ENCODE peak calls at places on chromosomes 7 and 10, in six cellular contexts. N is heart right ventricle, G is Peyer's patch, A is fibroblast of villous mesenchyme, M is fibroblast of lung, E is left ventricle myocardium inferior. W is an unnamed sample.

GRCh38 chr10:131859341-131860020 is 41.3 kb upstream of the PPP2R2D start:
- DNase-seq in G (peak), M (no peak), A (no peak), N (no peak), E (no peak), W (no peak)

GRCh38 chr10:128087884-128088695 is 38.1 kb downstream of the MKI67 start:
- DNase-seq in E (no peak), N (no peak), M (no peak), A (no peak), G (no peak), W (no peak)

GRCh38 chr10:4214912-4215311 is 429.9 kb upstream of the KLF6 start:
- DNase-seq in E (no peak), M (no peak), N (no peak), G (no peak), A (no peak), W (no peak)

GRCh38 chr10:121690152-121690551 is 91.9 kb upstream of the FGFR2 start:
- DNase-seq in G (no peak), E (no peak), M (no peak), N (no peak), A (no peak), W (no peak)

GRCh38 chr10:95290446-95290800 is 380 bp downstream of the PDLIM1 start:
- DNase-seq in M (no peak), E (peak), G (no peak), N (peak), A (no peak), W (no peak)

GRCh38 chr10:60728056-60728455 is 50.2 kb upstream of the CDK1 start:
- DNase-seq in N (no peak), E (no peak), M (no peak), A (no peak), G (no peak), W (no peak)

GRCh38 chr7:666454-667292 is 59.8 kb upstream of the DNAAF5 start:
- DNase-seq in E (no peak), N (no peak), M (no peak), A (no peak), G (no peak), W (no peak)

GRCh38 chr7:28348631-28349030 is 63.7 kb upstream of the CREB5 start:
- DNase-seq in E (peak), A (no peak), N (peak), G (no peak), M (no peak), W (no peak)

GRCh38 chr10:770975-771374 is 81.5 kb upstream of the DIP2C start:
- DNase-seq in A (no peak), N (no peak), E (no peak), M (no peak), G (no peak), W (no peak)

GRCh38 chr10:12484945-12485805 is 135.8 kb downstream of the CAMK1D start:
- DNase-seq in N (peak), A (peak), M (no peak), G (peak), E (peak), W (no peak)

GRCh38 chr7:24830440-24831050 is 73.3 kb upstream of the GSDME start:
- DNase-seq in N (no peak), M (no peak), G (no peak), E (no peak), A (no peak), W (no peak)

GRCh38 chr10:36725581-36726520 is 399.5 kb upstream of the ANKRD30A start:
- DNase-seq in M (peak), N (no peak), E (no peak), G (no peak), A (peak), W (peak)

GRCh38 chr7:67525588-67525987 is 529.0 kb downstream of the TYW1 start:
- DNase-seq in N (no peak), E (no peak), M (no peak), G (no peak), A (no peak), W (no peak)

GRCh38 chr7:128406147-128406985 is 3.4 kb downstream of the IMPDH1 start:
- DNase-seq in G (no peak), N (no peak), M (no peak), E (no peak), A (no peak), W (no peak)
- H3K4me3 ChIP-seq in G (peak), N (peak), M (peak), E (peak), A (peak), W (peak)

GRCh38 chr7:150974468-150975391 is 3.4 kb downstream of the KCNH2 start:
- DNase-seq in M (peak), N (peak), G (peak), E (peak), A (no peak), W (no peak)
- TF ChIP-seq CTCF in M (no peak), N (peak), G (peak), E (peak), A (peak), W (no peak)

GRCh38 chr10:15083674-15084501 is 4.7 kb downstream of the ACBD7 start:
- DNase-seq in N (no peak), M (no peak), G (no peak), A (no peak), E (no peak), W (no peak)

GRCh38 chr10:15088428-15089261 is at the start of gene ACBD7:
- DNase-seq in E (peak), A (peak), M (peak), N (peak), G (peak), W (peak)

GRCh38 chr10:15084502-15084922 is 4.1 kb downstream of the ACBD7 start:
- DNase-seq in G (peak), N (no peak), E (no peak), M (peak), A (peak), W (peak)
- H3K4me3 ChIP-seq in G (peak), N (peak), E (peak), M (peak), A (peak), W (peak)

DNA sequence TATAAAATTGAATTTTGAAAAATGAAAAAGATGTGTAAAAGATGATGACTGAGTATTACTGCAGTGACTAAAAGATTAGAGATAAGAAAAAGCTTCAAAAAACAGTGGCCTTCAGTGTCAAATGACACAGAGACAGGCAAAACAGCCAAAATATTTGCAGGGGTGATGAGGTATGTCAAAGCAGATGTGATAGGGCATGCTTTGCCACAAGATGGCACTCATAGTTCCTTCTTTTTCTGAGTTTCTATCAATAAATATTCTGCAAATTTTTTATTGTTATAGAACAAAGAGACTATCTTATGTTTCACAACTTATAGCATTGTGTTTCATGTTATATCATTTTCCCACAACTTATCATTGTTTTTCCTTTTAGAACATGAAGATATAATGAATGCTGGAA is 344.1 kb upstream of the HPS1 start:
- DNase-seq in N (no peak), A (peak), E (no peak), M (peak), G (no peak), W (peak)
- TF ChIP-seq CTCF in N (peak), A (peak), E (peak), M (peak), G (peak), W (peak)

DNA sequence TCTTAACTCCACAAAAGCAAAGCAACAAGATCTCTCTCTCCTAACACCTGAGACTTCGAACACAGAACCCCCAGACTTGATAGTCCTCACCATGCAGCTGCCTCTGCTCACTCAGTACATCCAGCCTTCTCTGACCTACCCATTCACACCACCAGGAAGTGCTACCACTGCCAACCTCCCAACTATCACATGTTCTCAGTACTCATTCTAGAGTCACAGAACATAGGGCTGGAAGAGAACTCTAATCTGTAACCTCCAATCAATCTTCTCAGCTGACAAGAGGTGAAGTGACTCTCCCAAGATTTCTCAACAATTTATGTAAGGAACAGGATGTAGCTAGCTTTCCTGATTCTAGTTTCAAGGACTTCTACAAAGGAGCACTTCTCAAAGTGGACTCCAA is 3.8 kb downstream of the NUDCD3 start:
- DNase-seq in E (no peak), M (peak), A (peak), G (no peak), N (no peak), W (peak)
- H3K4me3 ChIP-seq in E (no peak), M (no peak), A (no peak), G (no peak), N (no peak), W (no peak)

DNA sequence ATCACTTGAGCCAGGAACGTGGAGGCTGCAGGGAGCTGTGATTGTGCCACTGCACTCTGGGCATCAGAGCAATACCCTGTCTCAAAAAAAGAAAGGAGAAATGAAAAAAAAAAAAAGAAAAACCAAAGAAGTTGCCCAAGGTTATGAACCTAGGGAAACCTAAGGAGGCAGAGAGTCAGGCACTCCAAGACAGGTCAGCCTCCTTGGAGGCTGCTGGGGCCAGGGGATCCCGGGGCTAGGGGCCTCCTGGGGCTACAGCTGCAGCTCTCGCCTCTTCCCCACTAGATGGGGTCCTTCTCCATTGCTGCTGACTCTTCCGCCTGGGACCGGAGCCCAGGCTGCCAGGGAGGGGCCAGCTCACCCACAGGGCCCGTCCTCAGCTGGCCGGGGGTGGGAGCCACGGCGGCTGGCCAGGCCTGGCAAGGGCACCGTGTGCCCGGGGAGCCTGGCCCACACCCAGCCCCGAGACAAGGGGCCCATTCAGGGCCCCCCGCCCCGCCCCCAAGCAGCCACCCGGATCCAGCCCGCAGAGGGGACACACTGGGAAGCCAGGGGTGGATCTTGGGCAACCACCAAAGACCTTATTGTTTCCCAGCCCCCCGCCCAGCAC is 1.7 kb upstream of the SPACDR start:
- DNase-seq in E (peak), N (peak), A (peak), G (no peak), M (peak), W (peak)
- TF ChIP-seq CTCF in E (peak), N (peak), A (peak), G (peak), M (peak), W (peak)

GRCh38 chr10:6929157-6929830 is 349.2 kb upstream of the PRKCQ start:
- DNase-seq in E (no peak), M (no peak), N (no peak), G (no peak), A (no peak), W (no peak)
- H3K4me3 ChIP-seq in E (no peak), M (no peak), N (no peak), G (no peak), A (no peak), W (no peak)

GRCh38 chr7:123126691-123127090 is 73.1 kb downstream of the SLC13A1 start:
- DNase-seq in E (no peak), G (no peak), A (no peak), N (no peak), M (no peak), W (no peak)

GRCh38 chr7:123131556-123132345 is 68.0 kb downstream of the SLC13A1 start:
- DNase-seq in A (no peak), E (no peak), G (no peak), M (no peak), N (no peak), W (no peak)

GRCh38 chr7:123135960-123136359 is 63.8 kb downstream of the SLC13A1 start:
- DNase-seq in N (no peak), G (no peak), E (no peak), A (no peak), M (no peak), W (no peak)

GRCh38 chr7:123133924-123134323 is 65.8 kb downstream of the SLC13A1 start:
- DNase-seq in E (no peak), G (no peak), M (no peak), N (no peak), A (no peak), W (no peak)

GRCh38 chr7:123131140-123131539 is 68.6 kb downstream of the SLC13A1 start:
- DNase-seq in N (no peak), A (no peak), M (no peak), E (no peak), G (no peak), W (no peak)
- TF ChIP-seq CTCF in N (no peak), A (peak), M (no peak), E (no peak), G (no peak), W (peak)

W was measured in fibroblast of pulmonary artery.